ENCODE peak calls at places on chromosomes 7 and 10, in five cellular contexts. I is left lung, K is posterior cingulate gyrus, U is amygdala, V is breast epithelium. J is an unnamed sample.

GRCh38 chr10:6204063-6204340 is 1.3 kb downstream of the PFKFB3 start:
- DNase-seq in I (peak), V (no peak), U (no peak), K (no peak), J (no peak)

GRCh38 chr10:30437039-30437781 is 3.2 kb downstream of the MAP3K8 start:
- DNase-seq in U (no peak), I (no peak), V (no peak), K (no peak), J (no peak)

GRCh38 chr10:54614062-54614461 is 187.0 kb downstream of the PCDH15 start:
- DNase-seq in K (no peak), V (no peak), U (no peak), I (no peak), J (no peak)

GRCh38 chr10:53023411-53023810 is 250.8 kb upstream of the MBL2 start:
- DNase-seq in U (no peak), V (no peak), I (no peak), K (no peak), J (no peak)

GRCh38 chr7:82745117-82745516 is 301.5 kb upstream of the CACNA2D1 start:
- DNase-seq in K (no peak), U (no peak), V (no peak), I (no peak), J (no peak)

GRCh38 chr10:49407552-49408137 is 11.8 kb upstream of the DRGX start:
- DNase-seq in V (peak), U (no peak), I (peak), K (peak), J (no peak)

GRCh38 chr10:21337171-21337792 is 188.2 kb downstream of the SKIDA1 start:
- DNase-seq in I (no peak), U (no peak), V (no peak), K (no peak), J (no peak)

GRCh38 chr7:68014031-68014774 is 1017.6 kb downstream of the TYW1 start:
- DNase-seq in I (no peak), U (no peak), V (no peak), K (no peak), J (no peak)

GRCh38 chr10:36608866-36609265 is 516.5 kb upstream of the ANKRD30A start:
- DNase-seq in U (no peak), V (no peak), I (no peak), K (no peak), J (no peak)

GRCh38 chr10:1035201-1035600 is 9.5 kb upstream of the IDI2 start:
- DNase-seq in I (no peak), U (no peak), V (no peak), K (peak), J (no peak)

GRCh38 chr7:17304926-17305325 is 6.5 kb downstream of the AHR start:
- DNase-seq in I (no peak), V (no peak), K (no peak), U (no peak), J (no peak)

GRCh38 chr7:37045786-37046185 is 321.5 kb upstream of the AOAH start:
- DNase-seq in K (no peak), I (no peak), U (no peak), V (no peak), J (no peak)

GRCh38 chr10:86757110-86757790 is 831 bp downstream of the BMPR1A start:
- DNase-seq in V (no peak), I (peak), U (no peak), K (peak), J (no peak)

GRCh38 chr7:137862964-137863363 is 16.2 kb upstream of the DGKI start:
- DNase-seq in I (no peak), U (no peak), K (no peak), V (no peak), J (no peak)

GRCh38 chr7:50962962-50963374 is 180.3 kb upstream of the GRB10 start:
- DNase-seq in K (no peak), I (peak), V (no peak), U (no peak), J (no peak)

GRCh38 chr7:69624431-69624830 is 26.2 kb downstream of the AUTS2 start:
- DNase-seq in U (no peak), I (no peak), K (no peak), V (no peak), J (no peak)

GRCh38 chr10:91614254-91614624 is 18.6 kb downstream of the PPP1R3C start:
- DNase-seq in V (no peak), U (no peak), K (no peak), I (no peak), J (no peak)

GRCh38 chr10:133461841-133462240 is 8.1 kb downstream of the SCART1 start:
- DNase-seq in V (no peak), U (no peak), I (no peak), K (no peak), J (no peak)

GRCh38 chr10:77907900-77908717 is 18.4 kb downstream of the DLG5 start:
- DNase-seq in I (no peak), U (no peak), K (no peak), V (no peak), J (no peak)

J was measured in CD14-positive monocyte.